ENCODE peak calls at places on chromosomes 11 and 22, in four cellular contexts. W, M, T and F are unnamed samples.

GRCh38 chr11:67032830-67033555 is 10.1 kb downstream of the SYT12 start:
- DNase-seq in T (no peak), M (no peak), W (no peak), F (no peak)

GRCh38 chr11:107591446-107592236 is 694 bp downstream of the ELMOD1 start:
- DNase-seq in T (no peak), M (no peak), W (no peak), F (no peak)

GRCh38 chr11:121367434-121367833 is 74.9 kb downstream of the SC5D start:
- DNase-seq in W (no peak), T (no peak), M (no peak), F (no peak)

GRCh38 chr11:96278039-96278897 is 64.7 kb downstream of the MAML2 start:
- DNase-seq in T (no peak), W (no peak), M (no peak), F (no peak)

GRCh38 chr11:121132211-121132976 is 31.4 kb downstream of the TECTA start:
- DNase-seq in T (no peak), W (no peak), M (no peak), F (no peak)

GRCh38 chr22:36921309-36922096 is 8.1 kb downstream of the CSF2RB start:
- DNase-seq in M (no peak), T (no peak), W (no peak), F (no peak)

GRCh38 chr11:60855726-60856633 is at the start of gene PTGDR2:
- DNase-seq in W (no peak), T (no peak), M (no peak), F (no peak)

GRCh38 chr11:27429740-27430451 is 42.7 kb downstream of the LGR4 start:
- DNase-seq in W (no peak), M (no peak), T (no peak), F (no peak)

GRCh38 chr11:61152816-61153592 is 8.2 kb downstream of the VPS37C start:
- DNase-seq in M (no peak), W (no peak), T (no peak), F (peak; percentile 45)

GRCh38 chr11:67662806-67663514 is 11.5 kb downstream of the ALDH3B2 start:
- DNase-seq in T (no peak), M (no peak), W (no peak), F (no peak)

GRCh38 chr22:29049655-29050263 is 11.9 kb downstream of the C22orf31 start:
- DNase-seq in W (no peak), T (no peak), M (no peak), F (no peak)

GRCh38 chr22:38233427-38233826 is 31.6 kb downstream of the MAFF start:
- DNase-seq in W (no peak), M (no peak), T (no peak), F (no peak)

GRCh38 chr22:36824655-36825054 is 7.8 kb upstream of the PVALB start:
- DNase-seq in T (no peak), M (no peak), W (no peak), F (no peak)

GRCh38 chr11:103055174-103055890 is 36.6 kb downstream of the DCUN1D5 start:
- DNase-seq in T (no peak), M (no peak), W (no peak), F (no peak)

GRCh38 chr22:25053153-25053805 is 100.8 kb downstream of the KIAA1671 start:
- DNase-seq in T (peak; percentile 27), M (no peak), W (no peak), F (no peak)

GRCh38 chr11:105862736-105863367 is 159.2 kb downstream of the MSANTD4 start:
- DNase-seq in T (no peak), M (no peak), W (no peak), F (no peak)

GRCh38 chr22:26068571-26068970 is 100.7 kb upstream of the SEZ6L start:
- DNase-seq in M (no peak), T (no peak), W (no peak), F (no peak)

GRCh38 chr11:74754507-74755255 is 6.0 kb downstream of the RNF169 start:
- DNase-seq in W (no peak), T (no peak), M (no peak), F (peak; percentile 69)

GRCh38 chr22:42335839-42336378 is 65.5 kb upstream of the TCF20 start:
- DNase-seq in W (no peak), M (no peak), T (no peak), F (no peak)

GRCh38 chr22:42334875-42335512 is 64.5 kb upstream of the TCF20 start:
- DNase-seq in T (no peak), M (no peak), W (no peak), F (no peak)

GRCh38 chr22:42336527-42337227 is 66.2 kb upstream of the TCF20 start:
- DNase-seq in W (no peak), T (no peak), M (no peak), F (no peak)

GRCh38 chr22:42338502-42338901 is 68.0 kb upstream of the TCF20 start:
- DNase-seq in T (no peak), M (no peak), W (no peak), F (no peak)

GRCh38 chr22:42337356-42337755 is 66.9 kb upstream of the TCF20 start:
- DNase-seq in W (no peak), M (no peak), T (no peak), F (no peak)
- H3K27me3 ChIP-seq in W (peaks cover 43% of the 10 kb centered on the region), M (no peaks in the 10 kb centered on the region), T (peaks cover 15% of the 10 kb centered on the region), F (peaks cover 25% of the 10 kb centered on the region)

GRCh38 chr22:23234409-23235161 is 54.3 kb downstream of the BCR start:
- DNase-seq in W (no peak), T (no peak), M (no peak), F (no peak)
- H3K4me1 ChIP-seq in W (peaks cover 78% of the 10 kb centered on the region), T (no peaks in the 10 kb centered on the region), M (peaks cover 20% of the 10 kb centered on the region), F (peaks cover 5% of the 10 kb centered on the region)

GRCh38 chr11:64720167-64720566 is 2.8 kb downstream of the NRXN2 start:
- DNase-seq in W (no peak), T (no peak), M (no peak), F (no peak)
- H3K27me3 ChIP-seq in W (peaks cover 78% of the 10 kb centered on the region), T (peaks cover 81% of the 10 kb centered on the region), M (peaks cover 8% of the 10 kb centered on the region), F (peaks cover 67% of the 10 kb centered on the region)

DNA sequence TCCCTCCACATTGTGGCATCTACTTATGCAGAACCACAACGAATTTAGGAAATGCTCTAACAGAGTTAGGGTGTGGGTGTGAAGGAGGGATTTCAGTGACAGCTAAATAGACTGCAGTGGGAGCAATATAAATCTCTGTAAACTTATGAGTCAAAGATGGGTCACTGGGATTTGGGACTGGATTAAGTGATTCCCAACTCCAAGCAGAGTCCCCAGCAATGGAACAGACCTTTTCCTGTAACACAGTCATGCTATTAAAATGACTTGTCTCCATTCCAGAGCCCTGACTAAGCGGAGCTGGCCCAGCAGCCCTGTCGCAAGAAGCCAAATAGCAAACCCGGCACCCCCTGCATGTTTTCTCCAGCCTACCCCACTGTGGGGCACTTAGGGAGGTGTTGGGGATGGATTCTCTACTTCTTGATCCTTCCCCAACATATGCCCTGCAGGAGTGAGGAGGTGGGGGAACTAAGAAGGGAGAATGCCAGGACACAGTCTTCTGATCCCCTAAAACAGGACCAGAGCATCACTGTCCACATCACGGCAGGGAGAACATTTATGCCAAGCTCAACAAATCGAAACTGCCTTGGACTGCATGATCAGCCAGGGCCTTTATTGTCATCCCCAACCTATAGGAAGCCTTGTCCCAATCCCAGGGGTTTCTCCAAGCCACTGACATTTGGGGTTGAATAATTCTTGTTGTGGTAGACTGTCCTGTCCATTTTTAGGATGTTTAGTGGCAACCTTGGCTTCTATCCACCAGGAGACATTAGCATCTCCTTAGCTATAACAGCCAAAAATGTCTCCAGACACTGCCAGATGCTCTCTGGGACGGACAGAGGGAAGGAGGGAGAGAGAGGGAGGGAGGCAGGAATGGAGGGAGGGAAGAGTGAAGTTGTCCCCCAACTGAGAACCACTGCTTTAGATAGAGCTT is 36.9 kb downstream of the RPL27A start:
- DNase-seq in T (no peak), W (peak; percentile 57), M (no peak), F (peak; percentile 66)
- H3K4me1 ChIP-seq in T (no peaks in the 10 kb centered on the region), W (peaks cover 96% of the 10 kb centered on the region), M (peaks cover 5% of the 10 kb centered on the region), F (peaks cover 54% of the 10 kb centered on the region)

GRCh38 chr22:27866136-27867091 is 52.6 kb downstream of the PITPNB start:
- DNase-seq in M (no peak), W (no peak), T (peak; percentile 45), F (peak; percentile 28)
- H3K27me3 ChIP-seq in M (no peaks in the 10 kb centered on the region), W (no peaks in the 10 kb centered on the region), T (no peaks in the 10 kb centered on the region), F (no peaks in the 10 kb centered on the region)

DNA sequence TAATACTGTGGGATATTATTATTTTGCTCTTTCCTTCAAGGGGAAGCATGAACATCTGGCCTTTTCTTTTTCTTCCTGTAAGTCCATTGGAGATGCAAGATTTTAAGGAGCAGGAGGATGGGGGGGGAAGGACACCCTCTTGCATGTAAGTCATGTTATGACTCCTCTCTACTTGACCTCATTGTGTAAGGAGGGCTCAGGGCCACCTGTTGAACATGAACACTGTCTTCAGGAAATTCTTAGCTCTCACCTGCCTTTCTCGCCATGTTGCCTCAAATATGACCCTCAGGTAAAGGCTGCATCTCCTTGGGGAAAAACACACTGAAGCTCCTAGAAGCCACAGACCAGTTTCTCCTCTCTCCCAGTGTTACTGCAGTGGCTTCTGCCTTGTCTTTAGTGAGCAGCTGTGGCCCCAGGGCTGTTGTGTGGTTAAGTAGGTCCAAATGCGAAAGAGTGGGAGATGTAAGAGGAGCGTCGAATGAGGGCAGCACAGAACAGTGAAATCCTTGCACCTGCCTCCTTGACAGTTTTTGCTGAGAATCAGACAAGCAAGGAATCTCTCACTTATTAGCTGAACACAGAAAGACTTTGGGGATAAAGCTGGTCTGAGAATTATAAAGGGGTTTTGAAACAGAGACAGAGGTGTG is 1.3 kb upstream of the RAG1 start:
- DNase-seq in T (no peak), W (no peak), M (no peak), F (no peak)
- H3K4me1 ChIP-seq in T (no peaks in the 10 kb centered on the region), W (peaks cover 5% of the 10 kb centered on the region), M (no peaks in the 10 kb centered on the region), F (no peaks in the 10 kb centered on the region)